ENCODE peak calls at places on chromosomes 6 and 20, in eight cellular contexts. N is HCT116, M is H1, Q is endothelial cell of umbilical vein, S is SK-N-SH, F is HepG2, X is K562, W is GM12878. L is an unnamed sample.

GRCh38 chr20:31666258-31667042 is 28.7 kb downstream of the COX4I2 start:
- DNase-seq in N (no peak), M (no peak), Q (no peak), S (no peak), F (no peak), X (peak; percentile 34), W (no peak), L (no peak)

GRCh38 chr6:11971154-11971553 is 41.0 kb upstream of the HIVEP1 start:
- DNase-seq in N (no peak), M (no peak), Q (no peak), S (no peak), F (no peak), X (no peak), W (no peak), L (no peak)

GRCh38 chr6:73898599-73898998 is 202.6 kb downstream of the CD109 start:
- DNase-seq in N (no peak), M (no peak), Q (no peak), S (no peak), F (no peak), X (no peak), W (no peak), L (peak; percentile 47)

GRCh38 chr20:59148713-59149493 is 14.7 kb upstream of the ZNF831 start:
- DNase-seq in N (no peak), M (no peak), Q (no peak), S (no peak), F (no peak), X (no peak), W (no peak), L (no peak)

GRCh38 chr6:89272611-89273010 is 42.5 kb downstream of the GABRR2 start:
- DNase-seq in N (no peak), M (no peak), Q (no peak), S (no peak), F (no peak), X (no peak), W (no peak), L (no peak)

GRCh38 chr6:139927236-139927635 is 552.8 kb upstream of the CITED2 start:
- DNase-seq in N (no peak), M (no peak), Q (peak; percentile 22), S (no peak), F (no peak), X (peak; percentile 30), W (no peak), L (peak; percentile 14)

GRCh38 chr6:6676910-6677441 is 88.5 kb downstream of the LY86 start:
- DNase-seq in N (peak; percentile 65), M (peak; percentile 95), Q (peak; percentile 91), S (peak; percentile 65), F (peak; percentile 67), X (peak; percentile 73), W (peak; percentile 66), L (peak; percentile 84)

GRCh38 chr6:107102414-107102805 is 12.9 kb downstream of the BEND3 start:
- DNase-seq in N (no peak), M (no peak), Q (no peak), S (no peak), F (no peak), X (no peak), W (no peak), L (no peak)

GRCh38 chr6:105449756-105450390 is 47.0 kb upstream of the PREP start:
- DNase-seq in N (no peak), M (no peak), Q (no peak), S (no peak), F (no peak), X (no peak), W (no peak), L (no peak)

GRCh38 chr20:21031666-21032065 is 74.5 kb downstream of the LINC00237 start:
- DNase-seq in N (no peak), M (no peak), Q (no peak), S (no peak), F (peak; percentile 51), X (no peak), W (no peak), L (no peak)

GRCh38 chr20:44153636-44154043 is 33.3 kb downstream of the JPH2 start:
- DNase-seq in N (no peak), M (no peak), Q (no peak), S (no peak), F (no peak), X (no peak), W (no peak), L (peak; percentile 54)

GRCh38 chr20:61861054-61861841 is 204.4 kb downstream of the TAF4 start:
- DNase-seq in N (no peak), M (no peak), Q (no peak), S (no peak), F (no peak), X (no peak), W (no peak), L (peak; percentile 20)

GRCh38 chr6:168640738-168641137 is 199.8 kb downstream of the SMOC2 start:
- DNase-seq in N (no peak), M (no peak), Q (no peak), S (no peak), F (no peak), X (no peak), W (no peak), L (no peak)

GRCh38 chr6:74674377-74674776 is 531.5 kb downstream of the COL12A1 start:
- DNase-seq in N (no peak), M (no peak), Q (no peak), S (no peak), F (no peak), X (no peak), W (no peak), L (no peak)

DNA sequence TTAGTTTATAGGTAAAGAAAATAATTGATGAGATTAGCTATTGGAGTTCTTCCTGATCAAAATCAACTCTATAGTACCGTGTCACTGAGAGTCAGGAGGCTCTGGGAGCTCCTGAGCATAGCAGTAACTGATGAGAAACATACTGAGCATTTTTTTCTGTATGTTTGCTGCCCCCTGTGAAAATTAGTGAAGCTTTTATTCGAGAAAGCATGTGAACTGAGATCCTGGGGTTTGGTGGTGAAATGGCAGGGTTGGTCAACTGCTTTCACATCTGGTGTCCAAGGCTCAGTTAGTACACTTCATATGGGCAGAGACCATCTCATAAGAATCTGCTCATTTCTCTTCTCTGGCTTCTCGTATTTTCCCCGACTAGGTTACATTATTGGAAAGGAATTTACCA is 4.1 kb upstream of the ABT1 start:
- DNase-seq in N (no peak), M (no peak), Q (no peak), S (peak; percentile 29), F (peak; percentile 30), X (peak; percentile 38), W (no peak), L (no peak)
- H3K4me2 ChIP-seq in N (no peak overlapping the region), M (no peak overlapping the region), Q (no peak overlapping the region), S (no peak overlapping the region), F (peak overlapping the region; percentile 21), X (no peak overlapping the region), W (no peak overlapping the region), L (no peak overlapping the region)

GRCh38 chr6:26218824-26219223 is 131.6 kb downstream of the HFE start:
- DNase-seq in N (no peak), M (no peak), Q (no peak), S (no peak), F (no peak), X (peak; percentile 66), W (no peak), L (no peak)
- TF ChIP-seq POLR2AphosphoS5 in N (no peak), M (no peak), Q (no peak), S (no peak), F (no peak), X (no peak), W (no peak), L (no peak)

DNA sequence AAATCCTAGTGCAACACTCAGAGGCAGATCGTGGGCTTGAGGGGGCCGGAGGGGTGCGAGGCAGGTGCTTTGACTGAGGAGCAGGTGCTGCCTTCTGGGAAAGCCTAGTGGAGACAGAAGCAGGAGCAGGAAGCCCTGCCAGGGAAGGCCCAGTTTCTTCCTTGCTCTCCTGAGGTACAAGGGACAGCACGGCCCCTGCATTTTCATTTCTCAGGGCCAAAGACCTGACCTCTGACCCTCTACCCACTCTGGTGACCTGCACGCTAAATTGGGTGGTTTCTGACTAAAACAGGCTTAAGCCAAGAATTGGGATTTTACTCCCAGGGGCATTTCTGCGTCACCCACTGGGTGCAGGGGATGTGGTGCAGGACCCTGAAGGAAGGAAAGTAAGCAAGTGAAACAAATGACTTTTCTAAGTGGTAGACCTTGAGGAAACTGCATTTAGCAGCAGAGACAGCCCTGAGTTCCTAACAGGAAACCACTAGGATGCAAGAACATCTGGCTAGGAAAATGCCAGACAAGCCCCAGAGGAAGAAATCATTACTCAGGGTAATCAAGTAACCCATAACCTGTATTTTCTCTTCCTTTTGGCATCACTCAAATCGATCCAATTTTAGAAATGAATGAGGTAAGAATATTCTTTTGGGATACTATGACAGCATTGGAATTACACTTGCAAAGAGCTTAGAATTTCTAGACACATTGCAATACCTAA is 141.7 kb downstream of the CD164 start:
- DNase-seq in N (no peak), M (no peak), Q (no peak), S (no peak), F (no peak), X (no peak), W (no peak), L (no peak)
- H3K4me2 ChIP-seq in N (no peak overlapping the region), M (no peak overlapping the region), Q (no peak overlapping the region), S (no peak overlapping the region), F (peak overlapping the region; percentile 93), X (peak overlapping the region; percentile 42), W (no peak overlapping the region), L (no peak overlapping the region)

GRCh38 chr20:56724246-56724757 is 95.2 kb downstream of the TFAP2C start:
- DNase-seq in N (no peak), M (no peak), Q (no peak), S (no peak), F (no peak), X (no peak), W (no peak), L (no peak)

GRCh38 chr20:56720620-56721213 is 91.6 kb downstream of the TFAP2C start:
- DNase-seq in N (no peak), M (no peak), Q (no peak), S (no peak), F (no peak), X (no peak), W (no peak), L (no peak)

GRCh38 chr20:56716806-56717205 is 87.7 kb downstream of the TFAP2C start:
- DNase-seq in N (no peak), M (no peak), Q (no peak), S (no peak), F (no peak), X (no peak), W (no peak), L (no peak)

GRCh38 chr20:56718816-56719215 is 89.7 kb downstream of the TFAP2C start:
- DNase-seq in N (no peak), M (no peak), Q (no peak), S (no peak), F (no peak), X (no peak), W (no peak), L (no peak)

GRCh38 chr20:56722042-56722441 is 92.9 kb downstream of the TFAP2C start:
- DNase-seq in N (no peak), M (no peak), Q (no peak), S (no peak), F (no peak), X (no peak), W (peak; percentile 21), L (no peak)
- TF ChIP-seq POLR2AphosphoS5 in N (no peak), M (no peak), Q (no peak), S (no peak), F (no peak), X (no peak), W (no peak), L (no peak)